ENCODE peak calls at places on chromosomes 1 and 21, in ten cellular contexts. O, I, A, H, Y, N, U, Q, E and Z are unnamed samples.

GRCh38 chr1:89528382-89528780 is 3.8 kb downstream of the LRRC8B start:
- DNase-seq in U (no peak), Y (no peak), O (no peak), Q (no peak), H (no peak), E (no peak), N (no peak), I (no peak), A (no peak), Z (no peak)

GRCh38 chr1:10074855-10075418 is 42.2 kb downstream of the UBE4B start:
- DNase-seq in Y (no peak), Q (no peak), I (no peak), O (no peak), H (no peak), N (no peak), A (peak), U (no peak), E (no peak), Z (peak)

GRCh38 chr1:152182431-152182830 is 23.4 kb upstream of the RPTN start:
- DNase-seq in Y (no peak), H (no peak), A (no peak), U (peak), E (peak), O (no peak), N (no peak), Q (no peak), I (no peak), Z (peak)

GRCh38 chr1:227192163-227192562 is 126.1 kb downstream of the CDC42BPA start:
- DNase-seq in H (no peak), N (no peak), O (no peak), Q (no peak), U (peak), Y (no peak), E (peak), I (no peak), A (peak), Z (peak)

GRCh38 chr1:175341631-175342429 is 149.3 kb upstream of the KIAA0040 start:
- DNase-seq in I (no peak), E (no peak), O (no peak), N (no peak), U (no peak), Q (no peak), H (no peak), Y (no peak), A (no peak), Z (no peak)

GRCh38 chr1:179474713-179475112 is 101.0 kb downstream of the NPHS2 start:
- DNase-seq in I (no peak), O (no peak), U (no peak), H (no peak), Y (no peak), N (no peak), E (no peak), A (no peak), Q (no peak), Z (no peak)

GRCh38 chr1:203508463-203508862 is 14.5 kb downstream of the OPTC start:
- DNase-seq in E (peak), N (no peak), O (no peak), I (peak), U (no peak), Q (no peak), A (no peak), H (no peak), Y (peak), Z (no peak)

GRCh38 chr1:238517710-238518109 is 627.0 kb upstream of the ZP4 start:
- DNase-seq in E (no peak), Q (no peak), H (no peak), A (no peak), Y (no peak), N (no peak), O (no peak), U (no peak), I (no peak), Z (no peak)

GRCh38 chr1:37410080-37410479 is 64.3 kb upstream of the ZC3H12A start:
- DNase-seq in I (no peak), Y (no peak), O (no peak), Q (peak), A (no peak), N (peak), E (no peak), H (no peak), U (peak), Z (no peak)

GRCh38 chr1:32701951-32702598 is 495 bp downstream of the SYNC start:
- DNase-seq in Y (peak), U (peak), O (no peak), H (peak), I (peak), N (no peak), A (peak), E (no peak), Q (no peak), Z (no peak)

DNA sequence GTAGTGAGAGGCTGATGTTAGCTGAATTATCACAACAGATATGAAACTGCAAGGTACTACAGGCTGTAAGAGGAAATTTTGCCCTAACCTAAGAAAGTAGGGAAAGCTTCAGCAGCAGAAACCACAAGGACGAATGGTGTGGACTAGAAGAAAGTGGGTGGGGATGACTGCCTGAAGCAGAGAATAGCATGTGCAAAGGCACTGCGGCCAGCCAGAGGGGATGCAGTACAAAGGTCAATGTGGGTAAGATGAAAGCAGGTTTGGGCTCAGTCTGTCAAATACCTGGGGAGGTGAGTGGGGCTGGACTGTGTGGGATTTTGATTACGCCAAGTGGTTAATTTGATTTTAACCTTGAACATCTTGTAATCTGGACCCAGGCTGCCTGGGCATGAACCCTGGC is 199.3 kb upstream of the GALNT2 start:
- DNase-seq in A (no peak), E (no peak), N (no peak), O (no peak), Q (no peak), H (no peak), U (no peak), Y (no peak), I (no peak), Z (no peak)
- H3K4me3 ChIP-seq in A (no peak), E (no peak), N (no peak), O (no peak), Q (no peak), H (no peak), U (no peak), Y (no peak), I (no peak), Z (no peak)

GRCh38 chr1:65791396-65791795 is 1.3 kb upstream of the PDE4B start:
- DNase-seq in Q (no peak), U (no peak), H (no peak), A (peak), N (no peak), O (no peak), E (no peak), I (no peak), Y (no peak), Z (peak)
- H3K4me3 ChIP-seq in Q (no peak), U (no peak), H (peak), A (peak), N (no peak), O (no peak), E (no peak), I (no peak), Y (no peak), Z (no peak)

DNA sequence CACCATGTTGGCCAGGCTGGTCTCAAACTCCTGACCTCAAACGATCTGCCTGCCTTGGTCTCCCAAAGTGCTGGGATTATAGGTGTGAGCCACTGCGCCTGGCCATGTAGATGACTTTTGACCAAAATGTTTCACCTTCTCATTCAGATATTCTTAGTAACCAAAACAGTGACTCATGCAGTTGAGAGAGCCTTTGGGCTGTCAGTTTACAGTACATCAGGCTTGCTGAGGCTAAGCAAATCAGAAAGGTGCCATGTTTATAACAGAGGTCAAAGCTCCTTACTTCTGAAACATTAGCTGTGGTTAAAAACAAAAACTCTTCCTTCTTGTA is 21.0 kb downstream of the CNIH4 start:
- DNase-seq in E (no peak), I (no peak), Y (no peak), Q (no peak), H (no peak), O (no peak), U (no peak), N (no peak), A (peak), Z (peak)
- H3K4me3 ChIP-seq in E (no peak), I (no peak), Y (no peak), Q (no peak), H (no peak), O (no peak), U (no peak), N (no peak), A (no peak), Z (no peak)

GRCh38 chr1:40532062-40532389 is 589 bp downstream of the ZNF684 start:
- DNase-seq in H (no peak), Y (no peak), A (no peak), I (no peak), U (no peak), O (no peak), E (no peak), Q (no peak), N (peak), Z (no peak)

GRCh38 chr1:40531381-40532061 is at the start of gene ZNF684:
- DNase-seq in O (peak), A (peak), Q (peak), I (peak), N (peak), E (peak), U (peak), H (peak), Y (peak), Z (peak)

GRCh38 chr1:40530735-40531380 is 579 bp upstream of the ZNF684 start:
- DNase-seq in A (peak), O (no peak), I (no peak), U (peak), Y (no peak), N (no peak), Q (no peak), H (no peak), E (no peak), Z (peak)

GRCh38 chr1:40534589-40534988 is 3.2 kb downstream of the ZNF684 start:
- DNase-seq in O (no peak), E (no peak), I (no peak), Q (no peak), N (no peak), Y (no peak), U (no peak), H (no peak), A (no peak), Z (no peak)

DNA sequence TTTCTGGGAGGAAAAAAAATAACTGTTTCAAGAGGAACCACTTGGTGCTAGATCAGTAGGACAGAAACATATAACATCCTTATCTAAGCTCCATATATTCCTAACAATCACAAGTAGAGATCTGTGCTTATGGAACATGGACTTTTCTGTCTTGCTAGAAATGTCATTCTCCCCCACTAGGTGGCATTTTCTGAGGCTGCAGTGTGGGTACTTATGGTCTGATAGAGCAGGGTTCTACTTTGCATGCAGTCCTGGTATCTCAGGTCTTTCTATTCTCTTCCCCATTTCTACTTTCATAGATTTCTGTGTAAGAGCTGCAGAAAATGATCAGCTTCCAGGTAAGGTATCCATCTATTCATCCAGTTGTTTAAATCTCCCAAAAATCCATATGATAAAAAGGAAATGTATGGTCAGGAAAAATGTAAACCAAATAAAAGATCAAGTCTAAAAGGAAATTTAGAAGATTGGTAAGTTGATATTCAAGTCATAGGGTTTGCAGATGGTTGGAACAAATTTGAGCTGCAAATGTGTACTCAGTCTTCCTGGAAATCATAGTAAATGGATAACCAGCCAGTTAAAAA is 1.5 kb downstream of the ZNF684 start:
- DNase-seq in Q (no peak), Y (peak), H (no peak), I (no peak), E (peak), U (peak), O (peak), N (peak), A (peak), Z (peak)
- H3K4me3 ChIP-seq in Q (peak), Y (peak), H (no peak), I (peak), E (no peak), U (no peak), O (no peak), N (peak), A (peak), Z (no peak)

DNA sequence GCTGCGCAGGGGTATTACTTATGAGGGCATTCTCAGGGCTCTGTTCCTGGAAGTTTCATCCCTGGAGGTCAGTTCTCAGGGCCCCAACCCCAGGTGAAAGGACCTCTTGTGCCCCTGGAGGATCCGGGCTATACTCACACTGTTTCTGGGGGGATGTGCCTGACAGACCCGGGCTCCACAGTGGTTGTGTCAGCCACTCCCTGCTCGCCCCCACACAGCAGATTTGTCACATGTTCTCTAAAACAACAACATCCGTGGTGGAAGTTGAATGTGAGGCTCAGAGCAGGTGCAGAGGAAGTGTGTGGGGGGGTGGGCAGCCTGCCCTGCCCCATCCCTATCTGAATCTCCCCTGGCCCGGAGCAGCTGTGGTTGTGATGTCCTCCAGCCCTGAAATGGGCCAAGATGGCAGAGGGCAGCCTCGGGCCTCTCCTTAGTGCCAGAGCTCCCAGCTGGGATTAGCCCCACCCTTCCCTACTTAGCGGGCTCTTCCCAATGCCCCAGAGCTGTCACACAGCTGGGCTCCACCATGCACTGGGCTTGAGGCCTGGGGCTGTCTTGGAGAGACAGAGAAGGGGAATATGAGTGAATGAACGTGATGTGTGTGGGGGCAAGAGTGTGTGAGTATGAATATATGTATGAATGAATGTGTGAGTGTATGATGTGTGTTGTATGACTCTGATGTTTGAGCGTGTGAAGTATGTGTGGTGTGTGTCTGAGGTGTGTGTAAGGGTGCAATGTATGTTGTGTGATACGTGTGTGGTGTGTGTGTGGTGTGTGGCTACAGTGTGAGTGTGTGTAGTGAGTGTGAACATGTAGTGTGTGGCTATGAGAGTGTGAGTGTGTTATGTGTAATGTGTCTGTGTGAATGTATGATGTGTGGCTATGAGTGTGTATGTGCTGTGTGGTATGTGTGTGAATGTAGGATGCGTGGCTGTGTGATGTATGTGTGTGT is 1.5 kb upstream of the FCMR start:
- DNase-seq in I (peak), Y (no peak), Q (no peak), H (peak), A (no peak), E (no peak), O (no peak), N (no peak), U (no peak), Z (no peak)
- H3K4me3 ChIP-seq in I (no peak), Y (no peak), Q (no peak), H (no peak), A (no peak), E (no peak), O (peak), N (no peak), U (no peak), Z (no peak)

GRCh38 chr1:220755316-220755715 is 7.2 kb downstream of the MTARC2 start:
- DNase-seq in U (no peak), E (no peak), I (no peak), N (no peak), Q (no peak), A (no peak), O (no peak), Y (no peak), H (peak), Z (no peak)

GRCh38 chr1:220750126-220750525 is 2.0 kb downstream of the MTARC2 start:
- DNase-seq in N (no peak), I (no peak), H (no peak), A (peak), Y (peak), U (no peak), Q (no peak), E (no peak), O (no peak), Z (peak)

GRCh38 chr1:220747426-220748090 is 564 bp upstream of the MTARC2 start:
- DNase-seq in H (no peak), N (no peak), A (no peak), U (peak), O (no peak), Y (no peak), Q (no peak), E (no peak), I (no peak), Z (no peak)

GRCh38 chr1:220748091-220748934 is at the start of gene MTARC2:
- DNase-seq in E (peak), I (peak), Y (peak), Q (peak), A (peak), H (peak), O (peak), N (no peak), U (peak), Z (peak)

DNA sequence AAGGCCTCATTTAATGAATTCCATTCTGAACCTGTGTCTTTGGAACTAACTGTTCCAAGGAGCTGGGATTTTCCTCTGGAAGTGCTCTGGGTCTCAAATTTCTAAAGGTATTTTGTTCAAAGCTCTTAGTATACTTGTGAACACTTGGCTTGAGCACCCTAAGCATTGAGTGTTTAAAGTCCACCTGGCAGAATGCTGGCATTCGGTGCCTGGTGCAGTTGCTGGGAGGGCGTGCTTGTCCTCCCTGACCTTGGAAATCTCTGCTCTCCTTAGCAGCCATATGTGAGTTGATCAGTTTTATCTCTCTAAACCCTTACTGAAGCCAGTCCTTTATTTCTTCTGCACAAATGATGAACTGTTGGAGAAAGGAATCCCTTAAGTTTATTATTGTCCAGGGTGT is 3.0 kb downstream of the MTARC2 start:
- DNase-seq in N (no peak), I (no peak), Q (no peak), Y (no peak), E (no peak), O (no peak), U (no peak), H (peak), A (no peak), Z (no peak)
- H3K4me3 ChIP-seq in N (no peak), I (no peak), Q (peak), Y (no peak), E (no peak), O (no peak), U (no peak), H (peak), A (peak), Z (no peak)

DNA sequence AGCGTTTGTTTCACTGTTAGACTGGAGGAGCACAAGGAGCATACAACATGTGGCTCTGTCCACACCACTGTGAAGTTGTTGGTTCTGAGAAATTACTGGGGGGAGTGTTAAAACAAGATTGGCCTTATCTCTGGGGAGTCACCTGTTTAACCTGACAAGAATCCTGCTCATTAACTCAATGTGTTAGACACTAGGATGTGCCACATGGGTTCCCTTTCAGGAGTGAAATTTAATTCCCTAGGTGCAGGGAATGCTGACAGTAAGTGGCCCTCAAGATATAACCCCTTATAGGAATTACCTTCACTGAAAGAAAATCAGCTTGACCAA is 45.8 kb upstream of the WNT2B start:
- DNase-seq in I (no peak), E (no peak), Q (no peak), N (no peak), U (no peak), Y (no peak), O (no peak), A (no peak), H (no peak), Z (no peak)
- H3K4me3 ChIP-seq in I (no peak), E (no peak), Q (no peak), N (no peak), U (no peak), Y (no peak), O (no peak), A (no peak), H (no peak), Z (no peak)

DNA sequence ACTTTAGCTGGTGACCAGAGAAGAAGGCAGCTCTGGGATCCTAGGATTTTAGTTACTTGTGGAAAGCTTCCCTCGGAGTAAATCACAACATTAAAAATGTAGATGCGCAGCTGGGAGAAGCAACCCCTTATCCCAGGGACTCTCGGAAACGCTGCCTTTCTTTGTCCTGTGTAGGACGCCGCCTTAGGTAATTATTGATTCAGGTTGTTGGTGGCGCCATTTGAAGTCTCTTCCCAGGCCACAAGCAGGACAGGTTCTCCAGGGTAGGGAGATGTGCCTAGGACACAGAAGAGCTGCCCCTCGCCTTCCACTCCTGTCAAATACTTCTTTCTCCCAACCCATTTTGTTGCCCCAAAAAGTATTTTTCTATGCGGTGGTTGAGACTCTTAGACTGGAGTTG is 10.3 kb downstream of the SLC37A1 start:
- DNase-seq in O (no peak), Q (no peak), A (no peak), I (no peak), H (peak), E (no peak), Y (no peak), U (no peak), N (no peak), Z (no peak)
- H3K4me3 ChIP-seq in O (no peak), Q (no peak), A (peak), I (no peak), H (no peak), E (no peak), Y (no peak), U (peak), N (no peak), Z (no peak)